ENCODE peak calls at places on chromosomes 1 and 21, in eight cellular contexts. One of them, this sample, is unnamed.

GRCh38 chr1:215651867-215652266 is 84.8 kb downstream of the KCTD3 start:
- DNase-seq in stimulated activated CD8-positive, alpha-beta memory T cell treated with anti-CD3 and anti-CD28 coated beads, Interleukin-15, amount 100 ng/mL, for 48 hours: no peak
- DNase-seq in effector CD4-positive, alpha-beta T cell: no peak
- DNase-seq in AG08396: no peak
- DNase-seq in ovary: no peak
- DNase-seq in stimulated activated naive B cell treated with anti-CD40 and anti-IgM and Interleukin-4, amounts not matched to agents 10 μg/mL and 1 μg/mL and 100 μg/mL, for 72 hours: no peak
- DNase-seq in HT-29: no peak
- DNase-seq in RCC 7860: no peak
- DNase-seq in this sample: no peak

GRCh38 chr1:227192163-227192562 is 126.1 kb downstream of the CDC42BPA start:
- DNase-seq in stimulated activated naive B cell treated with anti-CD40 and anti-IgM and Interleukin-4, amounts not matched to agents 10 μg/mL and 1 μg/mL and 100 μg/mL, for 72 hours: no peak
- DNase-seq in effector CD4-positive, alpha-beta T cell: no peak
- DNase-seq in AG08396: peak; percentile 75
- DNase-seq in stimulated activated CD8-positive, alpha-beta memory T cell treated with anti-CD3 and anti-CD28 coated beads, Interleukin-15, amount 100 ng/mL, for 48 hours: peak; percentile 1
- DNase-seq in RCC 7860: peak; percentile 75
- DNase-seq in ovary: no peak
- DNase-seq in HT-29: no peak
- DNase-seq in this sample: no peak

GRCh38 chr1:162627662-162628296 is 4.5 kb upstream of the DDR2 start:
- DNase-seq in stimulated activated CD8-positive, alpha-beta memory T cell treated with anti-CD3 and anti-CD28 coated beads, Interleukin-15, amount 100 ng/mL, for 48 hours: no peak
- DNase-seq in AG08396: no peak
- DNase-seq in effector CD4-positive, alpha-beta T cell: no peak
- DNase-seq in RCC 7860: no peak
- DNase-seq in stimulated activated naive B cell treated with anti-CD40 and anti-IgM and Interleukin-4, amounts not matched to agents 10 μg/mL and 1 μg/mL and 100 μg/mL, for 72 hours: no peak
- DNase-seq in HT-29: peak; percentile 44
- DNase-seq in ovary: no peak
- DNase-seq in this sample: no peak

GRCh38 chr1:159079518-159079917 is 3.0 kb upstream of the AIM2 start:
- DNase-seq in RCC 7860: no peak
- DNase-seq in ovary: no peak
- DNase-seq in stimulated activated naive B cell treated with anti-CD40 and anti-IgM and Interleukin-4, amounts not matched to agents 10 μg/mL and 1 μg/mL and 100 μg/mL, for 72 hours: no peak
- DNase-seq in effector CD4-positive, alpha-beta T cell: no peak
- DNase-seq in HT-29: no peak
- DNase-seq in AG08396: no peak
- DNase-seq in stimulated activated CD8-positive, alpha-beta memory T cell treated with anti-CD3 and anti-CD28 coated beads, Interleukin-15, amount 100 ng/mL, for 48 hours: no peak
- DNase-seq in this sample: no peak

GRCh38 chr1:1177452-1178206 is 3.9 kb downstream of the TTLL10 start:
- DNase-seq in AG08396: no peak
- DNase-seq in stimulated activated naive B cell treated with anti-CD40 and anti-IgM and Interleukin-4, amounts not matched to agents 10 μg/mL and 1 μg/mL and 100 μg/mL, for 72 hours: no peak
- DNase-seq in RCC 7860: no peak
- DNase-seq in effector CD4-positive, alpha-beta T cell: peak; percentile 1
- DNase-seq in stimulated activated CD8-positive, alpha-beta memory T cell treated with anti-CD3 and anti-CD28 coated beads, Interleukin-15, amount 100 ng/mL, for 48 hours: no peak
- DNase-seq in HT-29: no peak
- DNase-seq in ovary: peak; percentile 12
- DNase-seq in this sample: no peak

GRCh38 chr1:174743654-174744561 is 255.8 kb upstream of the CACYBP start:
- DNase-seq in stimulated activated CD8-positive, alpha-beta memory T cell treated with anti-CD3 and anti-CD28 coated beads, Interleukin-15, amount 100 ng/mL, for 48 hours: no peak
- DNase-seq in RCC 7860: peak; percentile 36
- DNase-seq in AG08396: peak; percentile 29
- DNase-seq in ovary: no peak
- DNase-seq in effector CD4-positive, alpha-beta T cell: no peak
- DNase-seq in HT-29: peak; percentile 48
- DNase-seq in stimulated activated naive B cell treated with anti-CD40 and anti-IgM and Interleukin-4, amounts not matched to agents 10 μg/mL and 1 μg/mL and 100 μg/mL, for 72 hours: no peak
- DNase-seq in this sample: no peak

GRCh38 chr1:112325504-112325903 is 70.5 kb upstream of the CTTNBP2NL start:
- DNase-seq in stimulated activated CD8-positive, alpha-beta memory T cell treated with anti-CD3 and anti-CD28 coated beads, Interleukin-15, amount 100 ng/mL, for 48 hours: no peak
- DNase-seq in AG08396: no peak
- DNase-seq in effector CD4-positive, alpha-beta T cell: no peak
- DNase-seq in stimulated activated naive B cell treated with anti-CD40 and anti-IgM and Interleukin-4, amounts not matched to agents 10 μg/mL and 1 μg/mL and 100 μg/mL, for 72 hours: no peak
- DNase-seq in ovary: no peak
- DNase-seq in RCC 7860: no peak
- DNase-seq in HT-29: no peak
- DNase-seq in this sample: no peak

GRCh38 chr1:242140871-242141270 is 142.0 kb upstream of the MAP1LC3C start:
- DNase-seq in RCC 7860: no peak
- DNase-seq in stimulated activated naive B cell treated with anti-CD40 and anti-IgM and Interleukin-4, amounts not matched to agents 10 μg/mL and 1 μg/mL and 100 μg/mL, for 72 hours: no peak
- DNase-seq in HT-29: no peak
- DNase-seq in AG08396: no peak
- DNase-seq in stimulated activated CD8-positive, alpha-beta memory T cell treated with anti-CD3 and anti-CD28 coated beads, Interleukin-15, amount 100 ng/mL, for 48 hours: no peak
- DNase-seq in effector CD4-positive, alpha-beta T cell: no peak
- DNase-seq in ovary: no peak
- DNase-seq in this sample: no peak

GRCh38 chr1:83546863-83547262 is 452.1 kb downstream of the TTLL7 start:
- DNase-seq in AG08396: no peak
- DNase-seq in effector CD4-positive, alpha-beta T cell: no peak
- DNase-seq in stimulated activated CD8-positive, alpha-beta memory T cell treated with anti-CD3 and anti-CD28 coated beads, Interleukin-15, amount 100 ng/mL, for 48 hours: no peak
- DNase-seq in ovary: no peak
- DNase-seq in stimulated activated naive B cell treated with anti-CD40 and anti-IgM and Interleukin-4, amounts not matched to agents 10 μg/mL and 1 μg/mL and 100 μg/mL, for 72 hours: no peak
- DNase-seq in HT-29: no peak
- DNase-seq in RCC 7860: no peak
- DNase-seq in this sample: no peak

GRCh38 chr21:45453308-45453950 is 48.5 kb downstream of the COL18A1 start:
- DNase-seq in stimulated activated CD8-positive, alpha-beta memory T cell treated with anti-CD3 and anti-CD28 coated beads, Interleukin-15, amount 100 ng/mL, for 48 hours: no peak
- DNase-seq in effector CD4-positive, alpha-beta T cell: no peak
- DNase-seq in HT-29: no peak
- DNase-seq in AG08396: no peak
- DNase-seq in RCC 7860: no peak
- DNase-seq in ovary: peak; percentile 12
- DNase-seq in stimulated activated naive B cell treated with anti-CD40 and anti-IgM and Interleukin-4, amounts not matched to agents 10 μg/mL and 1 μg/mL and 100 μg/mL, for 72 hours: no peak
- DNase-seq in this sample: no peak